ENCODE peak calls at places on chromosomes 11 and 22, in eight cellular contexts. F is activated CD4-positive, CD25-positive, alpha-beta regulatory T cell treated with anti-CD3 and anti-CD28 coated beads, Interleukin-2, amount 50 U/mL, for 72 hours; J is ELF-1; M is RWPE1; E is A172; A is substantia nigra; I is posterior cingulate gyrus; R is ovary. V is an unnamed sample.
A peak's percentile ranks its signal among the peaks of the same experiment; 100 is the strongest.

GRCh38 chr22:50267591-50268390 is 2.4 kb downstream of the MAPK11 start:
- DNase-seq in F (peak; percentile 62), J (no peak), M (peak; percentile 80), E (no peak), A (no peak), I (no peak), R (peak; percentile 86), V (no peak)

GRCh38 chr11:70233962-70234361 is 30.9 kb downstream of the FADD start:
- DNase-seq in F (no peak), J (no peak), M (no peak), E (no peak), A (no peak), I (no peak), R (no peak), V (no peak)

GRCh38 chr11:66272600-66272999 is 4.2 kb downstream of the RAB1B start:
- DNase-seq in F (no peak), J (no peak), M (no peak), E (no peak), A (no peak), I (no peak), R (no peak), V (no peak)

GRCh38 chr11:3222941-3223905 is 4.6 kb upstream of the MRGPRG start:
- DNase-seq in F (peak; percentile 29), J (no peak), M (no peak), E (no peak), A (no peak), I (no peak), R (no peak), V (no peak)

GRCh38 chr22:32531955-32532818 is 57.6 kb downstream of the FBXO7 start:
- DNase-seq in F (no peak), J (peak; percentile 86), M (peak; percentile 36), E (peak; percentile 90), A (no peak), I (no peak), R (no peak), V (peak; percentile 70)

GRCh38 chr11:13207665-13208594 is 69.7 kb upstream of the BMAL1 start:
- DNase-seq in F (no peak), J (peak; percentile 30), M (peak; percentile 80), E (peak; percentile 82), A (no peak), I (no peak), R (peak; percentile 45), V (no peak)

GRCh38 chr11:1292644-1293618 is 16.5 kb downstream of the TOLLIP start:
- DNase-seq in F (no peak), J (no peak), M (no peak), E (no peak), A (no peak), I (no peak), R (peak; percentile 23), V (no peak)

GRCh38 chr11:46630237-46630636 is 12.9 kb downstream of the ATG13 start:
- DNase-seq in F (no peak), J (no peak), M (no peak), E (no peak), A (no peak), I (no peak), R (no peak), V (no peak)

GRCh38 chr11:6817668-6818067 is 18.2 kb upstream of the OR6A2 start:
- DNase-seq in F (no peak), J (peak; percentile 44), M (no peak), E (no peak), A (no peak), I (no peak), R (no peak), V (peak; percentile 32)

GRCh38 chr11:96134622-96135021 is 208.4 kb downstream of the MAML2 start:
- DNase-seq in F (no peak), J (no peak), M (no peak), E (no peak), A (no peak), I (no peak), R (no peak), V (no peak)

GRCh38 chr22:43980996-43981395 is 25.8 kb downstream of the SAMM50 start:
- DNase-seq in F (no peak), J (no peak), M (no peak), E (no peak), A (no peak), I (no peak), R (no peak), V (no peak)

GRCh38 chr11:32006799-32007388 is 84.0 kb upstream of the RCN1 start:
- DNase-seq in F (no peak), J (peak; percentile 48), M (peak; percentile 48), E (peak; percentile 68), A (no peak), I (no peak), R (no peak), V (peak; percentile 10)

GRCh38 chr22:42991010-42991651 is 23.8 kb downstream of the PACSIN2 start:
- DNase-seq in F (no peak), J (peak; percentile 38), M (no peak), E (peak; percentile 77), A (no peak), I (no peak), R (no peak), V (peak; percentile 64)

GRCh38 chr11:57425565-57426438 is 1.1 kb downstream of the SLC43A3 start:
- DNase-seq in F (no peak), J (peak; percentile 18), M (no peak), E (no peak), A (no peak), I (no peak), R (peak; percentile 74), V (peak; percentile 71)

GRCh38 chr11:20601221-20601914 is 2.0 kb downstream of the SLC6A5 start:
- DNase-seq in F (no peak), J (peak; percentile 62), M (no peak), E (no peak), A (no peak), I (no peak), R (no peak), V (no peak)